ENCODE peak calls at places on chromosomes 16 and 17, in seven cellular contexts. R is A549, Z is heart right ventricle, I is transverse colon, E is endothelial cell of umbilical vein, X is stomach, O is upper lobe of right lung. P is an unnamed sample.

GRCh38 chr16:4142268-4142667 is 26.0 kb upstream of the ADCY9 start:
- DNase-seq in R (no peak), Z (no peak), I (no peak), E (no peak), X (no peak), O (no peak), P (no peak)

GRCh38 chr17:58059141-58059540 is 24.1 kb upstream of the DYNLL2 start:
- DNase-seq in R (no peak), Z (no peak), I (no peak), E (no peak), X (no peak), O (no peak), P (no peak)

GRCh38 chr17:496761-497586 is 144.4 kb upstream of the RPH3AL start:
- DNase-seq in R (no peak), Z (no peak), I (no peak), E (no peak), X (no peak), O (no peak), P (no peak)

GRCh38 chr17:33642002-33642401 is 348.9 kb upstream of the ASIC2 start:
- DNase-seq in R (peak), Z (no peak), I (no peak), E (no peak), X (no peak), O (no peak), P (no peak)

GRCh38 chr17:75679706-75680201 is 12.6 kb downstream of the SAP30BP start:
- DNase-seq in R (peak), Z (no peak), I (peak), E (peak), X (peak), O (no peak), P (no peak)

GRCh38 chr16:3305109-3306068 is at the start of the genes TIGD7 and ZNF75A:
- DNase-seq in R (peak), Z (peak), I (peak), E (peak), X (peak), O (peak), P (peak)

GRCh38 chr16:75256059-75256870 is 4.8 kb upstream of the BCAR1 start:
- DNase-seq in R (no peak), Z (peak), I (no peak), E (peak), X (peak), O (peak), P (no peak)

GRCh38 chr17:10249271-10250010 is 51.0 kb upstream of the GAS7 start:
- DNase-seq in R (no peak), Z (no peak), I (no peak), E (no peak), X (no peak), O (no peak), P (no peak)

GRCh38 chr17:63996430-63997182 is 1.5 kb upstream of the PRR29 start:
- DNase-seq in R (no peak), Z (no peak), I (no peak), E (no peak), X (no peak), O (peak), P (no peak)

GRCh38 chr16:80033783-80034468 is 433.4 kb upstream of the MAF start:
- DNase-seq in R (peak), Z (no peak), I (no peak), E (no peak), X (no peak), O (no peak), P (no peak)

GRCh38 chr17:17305282-17305801 is 2.2 kb downstream of the NT5M start:
- DNase-seq in R (no peak), Z (no peak), I (peak), E (no peak), X (no peak), O (no peak), P (no peak)

GRCh38 chr17:27378482-27379200 is 77.6 kb upstream of the KSR1 start:
- DNase-seq in R (no peak), Z (no peak), I (no peak), E (no peak), X (no peak), O (no peak), P (no peak)

GRCh38 chr17:35460354-35460851 is 11.8 kb upstream of the SLFN13 start:
- DNase-seq in R (peak), Z (peak), I (peak), E (no peak), X (peak), O (peak), P (peak)

GRCh38 chr16:70018254-70018653 is 67.1 kb downstream of the CLEC18A start:
- DNase-seq in R (peak), Z (no peak), I (peak), E (peak), X (no peak), O (no peak), P (no peak)

GRCh38 chr17:56756536-56756935 is 77.2 kb downstream of the C17orf67 start:
- DNase-seq in R (peak), Z (no peak), I (no peak), E (peak), X (no peak), O (no peak), P (no peak)

GRCh38 chr16:81140930-81141780 is 45.0 kb upstream of the GCSH start:
- DNase-seq in R (peak), Z (no peak), I (no peak), E (no peak), X (no peak), O (no peak), P (no peak)

GRCh38 chr17:7404737-7405412 is 978 bp upstream of the TMEM256 start:
- DNase-seq in R (no peak), Z (peak), I (no peak), E (peak), X (peak), O (peak), P (peak)

GRCh38 chr17:78805301-78805700 is 23.2 kb upstream of the CYTH1 start:
- DNase-seq in R (no peak), Z (no peak), I (peak), E (no peak), X (peak), O (no peak), P (no peak)

GRCh38 chr17:68697850-68698313 is 96.7 kb upstream of the FAM20A start:
- DNase-seq in R (no peak), Z (no peak), I (peak), E (no peak), X (peak), O (no peak), P (no peak)

GRCh38 chr16:1073566-1074378 is 1.2 kb downstream of the SSTR5 start:
- DNase-seq in R (peak), Z (peak), I (no peak), E (no peak), X (no peak), O (no peak), P (no peak)
- TF ChIP-seq CTCF in R (peak), Z (peak), I (no peak), E (peak), X (no peak), O (no peak), P (no peak)

DNA sequence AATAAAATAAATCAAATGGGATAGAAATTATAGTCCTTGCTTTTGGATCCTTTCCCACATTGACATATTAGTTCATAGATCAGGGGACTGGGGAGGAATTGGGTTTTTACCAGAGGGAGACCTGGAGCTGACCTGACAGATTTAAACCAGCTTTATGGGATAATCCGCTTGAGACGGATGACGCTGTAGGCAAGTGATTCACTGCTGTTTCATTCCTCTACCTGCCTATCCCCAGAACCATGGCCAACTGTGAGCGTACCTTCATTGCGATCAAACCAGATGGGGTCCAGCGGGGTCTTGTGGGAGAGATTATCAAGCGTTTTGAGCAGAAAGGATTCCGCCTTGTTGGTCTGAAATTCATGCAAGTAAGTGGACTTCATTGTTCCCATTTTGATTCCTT is 2.1 kb downstream of the NME1 start:
- DNase-seq in R (no peak), Z (no peak), I (no peak), E (no peak), X (no peak), O (peak), P (no peak)
- H3K4me3 ChIP-seq in R (peak), Z (no peak), I (no peak), E (no peak), X (no peak), O (no peak), P (no peak)

DNA sequence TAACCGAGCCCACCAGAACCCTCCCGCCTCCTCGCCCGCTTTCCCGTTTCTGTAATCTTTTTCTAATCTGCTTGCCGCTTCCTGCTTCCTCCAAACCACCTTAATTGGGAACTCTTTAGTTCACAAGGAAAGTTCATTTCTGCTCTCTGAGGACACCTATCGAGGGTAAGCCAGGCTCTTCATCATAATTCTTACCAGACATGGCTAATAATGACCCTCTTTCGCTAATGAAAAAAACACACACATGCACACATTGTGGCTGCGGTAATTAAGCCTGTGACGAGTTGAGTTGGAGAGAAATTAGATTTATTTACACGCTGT is 100.7 kb downstream of the ZNF423 start:
- DNase-seq in R (peak), Z (no peak), I (no peak), E (peak), X (no peak), O (no peak), P (no peak)
- H3K27ac ChIP-seq in R (no peak), Z (peak), I (peak), E (no peak), X (peak), O (peak), P (no peak)

DNA sequence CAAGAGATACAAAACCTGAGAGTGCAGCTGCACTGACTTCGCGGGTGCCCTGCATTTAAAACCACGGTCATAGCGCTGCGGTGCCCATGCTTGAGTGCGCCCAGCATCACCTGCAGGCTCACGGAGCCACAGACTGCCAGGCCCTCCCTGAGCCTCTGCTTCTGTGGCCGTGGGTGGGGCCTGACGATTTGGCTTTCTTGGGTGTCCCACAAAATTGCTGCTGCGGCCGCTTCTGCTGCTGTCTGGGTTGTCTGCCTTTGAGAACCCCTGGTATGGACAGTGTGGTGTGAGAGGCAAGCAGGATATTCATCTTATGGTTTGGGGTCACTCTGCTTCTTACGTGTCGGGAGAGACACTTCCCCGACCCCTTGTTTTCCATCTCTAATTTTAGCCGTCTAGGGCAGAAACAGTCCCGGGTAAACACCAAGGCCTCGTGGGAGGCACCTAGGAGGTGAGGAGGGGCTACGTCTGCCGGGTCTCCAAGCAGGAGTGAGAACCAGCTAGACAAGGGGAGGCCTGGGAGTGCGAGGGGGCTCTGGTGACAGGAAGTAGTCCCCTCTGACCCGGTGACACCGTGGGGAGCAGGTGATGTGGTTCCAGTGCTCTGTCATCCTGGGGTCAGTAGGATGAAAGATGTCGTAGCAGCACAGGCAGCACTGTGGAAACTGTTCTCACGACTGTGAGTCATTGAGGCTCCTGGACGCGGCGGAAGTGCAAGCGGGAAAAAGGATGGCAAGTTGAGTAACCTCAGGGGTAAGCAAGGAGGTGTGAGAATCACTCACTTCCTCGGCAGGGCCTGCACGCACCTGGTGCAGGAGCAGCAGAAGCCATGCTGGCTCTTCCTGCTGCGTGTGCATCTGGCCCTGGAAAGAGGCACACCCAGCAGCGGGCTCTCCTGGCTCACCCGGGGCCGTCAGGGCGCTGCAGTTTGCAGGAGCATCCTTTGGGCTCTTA is 176.3 kb downstream of the RPTOR start:
- DNase-seq in R (peak), Z (no peak), I (peak), E (no peak), X (peak), O (no peak), P (peak)
- TF ChIP-seq CTCF in R (no peak), Z (no peak), I (no peak), E (no peak), X (no peak), O (no peak), P (no peak)

GRCh38 chr17:40092581-40092980 is 7.8 kb downstream of the NR1D1 start:
- DNase-seq in R (no peak), Z (no peak), I (no peak), E (no peak), X (no peak), O (no peak), P (no peak)
- H3K4me3 ChIP-seq in R (no peak), Z (no peak), I (no peak), E (no peak), X (no peak), O (no peak), P (no peak)